ENCODE peak calls at places on chromosome 13, in nine cellular contexts. J is K562, M is body of pancreas, Y is GM12878, E is heart left ventricle, Q is right lobe of liver, T is HCT116, K is HepG2, I is upper lobe of left lung. O is an unnamed sample.
A peak's percentile ranks its signal among the peaks of the same experiment; 100 is the strongest.

GRCh38 chr13:111248822-111249221 is 71.6 kb upstream of the TEX29 start:
- ATAC-seq in J (no peak), M (no peak), Y (no peak), E (no peak), Q (peak; percentile 81), T (no peak), K (no peak), I (no peak), O (no peak)

GRCh38 chr13:21075303-21076264 is 14.2 kb upstream of the LATS2 start:
- ATAC-seq in J (no peak), M (no peak), Y (peak; percentile 83), E (peak; percentile 53), Q (peak; percentile 54), T (no peak), K (no peak), I (peak; percentile 71), O (peak; percentile 59)

GRCh38 chr13:113565526-113566226 is 18.9 kb upstream of the TFDP1 start:
- ATAC-seq in J (peak; percentile 15), M (no peak), Y (no peak), E (no peak), Q (no peak), T (no peak), K (no peak), I (no peak), O (peak; percentile 15)

GRCh38 chr13:30581582-30581981 is 36.1 kb upstream of the USPL1 start:
- ATAC-seq in J (no peak), M (no peak), Y (peak; percentile 20), E (no peak), Q (peak; percentile 39), T (peak; percentile 52), K (no peak), I (no peak), O (no peak)

GRCh38 chr13:46864941-46865340 is 31.9 kb downstream of the HTR2A start:
- ATAC-seq in J (no peak), M (no peak), Y (no peak), E (no peak), Q (no peak), T (no peak), K (no peak), I (no peak), O (no peak)

GRCh38 chr13:99465454-99465853 is 35.8 kb upstream of the TM9SF2 start:
- ATAC-seq in J (no peak), M (no peak), Y (no peak), E (no peak), Q (no peak), T (no peak), K (no peak), I (no peak), O (no peak)

GRCh38 chr13:58625703-58626389 is 994.3 kb downstream of the PCDH17 start:
- ATAC-seq in J (no peak), M (no peak), Y (no peak), E (no peak), Q (no peak), T (no peak), K (no peak), I (no peak), O (no peak)

GRCh38 chr13:28410096-28410495 is 84.8 kb downstream of the FLT1 start:
- ATAC-seq in J (no peak), M (no peak), Y (peak; percentile 28), E (no peak), Q (no peak), T (no peak), K (no peak), I (no peak), O (no peak)

GRCh38 chr13:38636756-38637155 is 50.1 kb upstream of the FREM2 start:
- ATAC-seq in J (no peak), M (peak; percentile 97), Y (no peak), E (no peak), Q (peak; percentile 44), T (no peak), K (no peak), I (no peak), O (no peak)

GRCh38 chr13:38309397-38309796 is 40.3 kb upstream of the UFM1 start:
- ATAC-seq in J (no peak), M (no peak), Y (no peak), E (no peak), Q (no peak), T (no peak), K (no peak), I (no peak), O (no peak)

GRCh38 chr13:48410199-48410598 is 2.7 kb downstream of the LPAR6 start:
- ATAC-seq in J (no peak), M (no peak), Y (peak; percentile 10), E (no peak), Q (peak; percentile 25), T (no peak), K (peak; percentile 31), I (no peak), O (no peak)

GRCh38 chr13:99314640-99315176 is 7.5 kb upstream of the GPR183 start:
- ATAC-seq in J (peak; percentile 68), M (no peak), Y (no peak), E (no peak), Q (peak; percentile 31), T (peak; percentile 73), K (no peak), I (no peak), O (no peak)

GRCh38 chr13:29722415-29722814 is 126.9 kb upstream of the SLC7A1 start:
- ATAC-seq in J (no peak), M (no peak), Y (peak; percentile 78), E (no peak), Q (no peak), T (no peak), K (no peak), I (no peak), O (no peak)

GRCh38 chr13:60852886-60853285 is 455.9 kb downstream of the TDRD3 start:
- ATAC-seq in J (no peak), M (no peak), Y (no peak), E (no peak), Q (no peak), T (no peak), K (no peak), I (no peak), O (no peak)

GRCh38 chr13:108218044-108218974 is at the start of gene ABHD13:
- ATAC-seq in J (peak; percentile 89), M (peak; percentile 93), Y (peak; percentile 85), E (peak; percentile 92), Q (peak; percentile 84), T (peak; percentile 75), K (peak; percentile 95), I (peak; percentile 93), O (peak; percentile 89)
- TF ChIP-seq POLR2A in J (peak; percentile 75), M (peak; percentile 54), Y (peak; percentile 88), E (no peak), Q (peak; percentile 80), T (peak; percentile 74), K (peak; percentile 71), I (peak; percentile 86), O (peak; percentile 82)

GRCh38 chr13:78601124-78601885 is 2.0 kb downstream of the POU4F1 start:
- ATAC-seq in J (no peak), M (no peak), Y (no peak), E (no peak), Q (no peak), T (no peak), K (no peak), I (no peak), O (no peak)
- H3K4me3 ChIP-seq in J (no peak overlapping the region), M (no peak overlapping the region), Y (no peak overlapping the region), E (peak overlapping the region; percentile 12), Q (no peak overlapping the region), T (no peak overlapping the region), K (no peak overlapping the region), I (peak overlapping the region; percentile 26), O (no peak overlapping the region)

GRCh38 chr13:97432917-97433726 is 847 bp upstream of the RAP2A start:
- ATAC-seq in J (peak; percentile 91), M (peak; percentile 89), Y (peak; percentile 86), E (peak; percentile 95), Q (peak; percentile 88), T (peak; percentile 80), K (peak; percentile 93), I (peak; percentile 98), O (peak; percentile 92)
- TF ChIP-seq POLR2A in J (peak; percentile 69), M (no peak), Y (peak; percentile 74), E (no peak), Q (no peak), T (no peak), K (peak; percentile 58), I (peak; percentile 27), O (no peak)

GRCh38 chr13:33677215-33677614 is 140.7 kb upstream of the RFC3 start:
- ATAC-seq in J (no peak), M (no peak), Y (no peak), E (no peak), Q (peak; percentile 1), T (no peak), K (no peak), I (no peak), O (no peak)

GRCh38 chr13:33679658-33680012 is 138.3 kb upstream of the RFC3 start:
- ATAC-seq in J (no peak), M (no peak), Y (no peak), E (no peak), Q (no peak), T (no peak), K (no peak), I (no peak), O (no peak)

GRCh38 chr13:33676700-33677048 is 141.3 kb upstream of the RFC3 start:
- ATAC-seq in J (no peak), M (peak; percentile 83), Y (no peak), E (peak; percentile 95), Q (peak; percentile 72), T (peak; percentile 96), K (peak; percentile 84), I (peak; percentile 86), O (peak; percentile 78)

GRCh38 chr13:33678906-33679657 is 138.9 kb upstream of the RFC3 start:
- ATAC-seq in J (peak; percentile 81), M (peak; percentile 78), Y (peak; percentile 97), E (peak; percentile 75), Q (peak; percentile 89), T (no peak), K (peak; percentile 97), I (peak; percentile 78), O (peak; percentile 66)

GRCh38 chr13:33678084-33678483 is 139.9 kb upstream of the RFC3 start:
- ATAC-seq in J (peak; percentile 93), M (no peak), Y (peak; percentile 44), E (no peak), Q (no peak), T (peak; percentile 48), K (no peak), I (no peak), O (no peak)
- H3K4me3 ChIP-seq in J (no peak overlapping the region), M (no peak overlapping the region), Y (no peak overlapping the region), E (no peak overlapping the region), Q (no peak overlapping the region), T (no peak overlapping the region), K (no peak overlapping the region), I (no peak overlapping the region), O (no peak overlapping the region)

O was measured in gastroesophageal sphincter.